ENCODE peak calls at places on chromosome 18, in six cellular contexts. One of them, this sample, is unnamed.

GRCh38 chr18:38944446-38945024 is 1378.9 kb upstream of the CELF4 start:
- DNase-seq in keratinocyte: no peak
- DNase-seq in heart left ventricle: no peak
- DNase-seq in NT2/D1: no peak
- DNase-seq in endodermal cell: peak; percentile 43
- DNase-seq in thoracic aorta: no peak
- DNase-seq in this sample: no peak

GRCh38 chr18:68965817-68966216 is 167.9 kb downstream of the CCDC102B start:
- DNase-seq in keratinocyte: no peak
- DNase-seq in heart left ventricle: no peak
- DNase-seq in NT2/D1: no peak
- DNase-seq in endodermal cell: no peak
- DNase-seq in thoracic aorta: no peak
- DNase-seq in this sample: no peak

GRCh38 chr18:59835656-59836379 is 64.0 kb upstream of the PMAIP1 start:
- DNase-seq in keratinocyte: no peak
- DNase-seq in heart left ventricle: no peak
- DNase-seq in NT2/D1: no peak
- DNase-seq in endodermal cell: peak; percentile 78
- DNase-seq in thoracic aorta: no peak
- DNase-seq in this sample: no peak

GRCh38 chr18:55575949-55576348 is 12.0 kb downstream of the TCF4 start:
- DNase-seq in keratinocyte: no peak
- DNase-seq in heart left ventricle: no peak
- DNase-seq in NT2/D1: no peak
- DNase-seq in endodermal cell: no peak
- DNase-seq in thoracic aorta: no peak
- DNase-seq in this sample: no peak

GRCh38 chr18:27004056-27004829 is 138.7 kb upstream of the AQP4 start:
- DNase-seq in keratinocyte: no peak
- DNase-seq in heart left ventricle: no peak
- DNase-seq in NT2/D1: no peak
- DNase-seq in endodermal cell: no peak
- DNase-seq in thoracic aorta: no peak
- DNase-seq in this sample: no peak

GRCh38 chr18:75214766-75215515 is 4.3 kb downstream of the TSHZ1 start:
- DNase-seq in keratinocyte: no peak
- DNase-seq in heart left ventricle: no peak
- DNase-seq in NT2/D1: no peak
- DNase-seq in endodermal cell: no peak
- DNase-seq in thoracic aorta: no peak
- DNase-seq in this sample: no peak

GRCh38 chr18:22455425-22456150 is 37.9 kb upstream of the CTAGE1 start:
- DNase-seq in keratinocyte: no peak
- DNase-seq in heart left ventricle: no peak
- DNase-seq in NT2/D1: no peak
- DNase-seq in endodermal cell: no peak
- DNase-seq in thoracic aorta: no peak
- DNase-seq in this sample: no peak

GRCh38 chr18:13614701-13615288 is 111.6 kb downstream of the FAM210A start:
- DNase-seq in keratinocyte: no peak
- DNase-seq in heart left ventricle: no peak
- DNase-seq in NT2/D1: no peak
- DNase-seq in endodermal cell: no peak
- DNase-seq in thoracic aorta: no peak
- DNase-seq in this sample: no peak

DNA sequence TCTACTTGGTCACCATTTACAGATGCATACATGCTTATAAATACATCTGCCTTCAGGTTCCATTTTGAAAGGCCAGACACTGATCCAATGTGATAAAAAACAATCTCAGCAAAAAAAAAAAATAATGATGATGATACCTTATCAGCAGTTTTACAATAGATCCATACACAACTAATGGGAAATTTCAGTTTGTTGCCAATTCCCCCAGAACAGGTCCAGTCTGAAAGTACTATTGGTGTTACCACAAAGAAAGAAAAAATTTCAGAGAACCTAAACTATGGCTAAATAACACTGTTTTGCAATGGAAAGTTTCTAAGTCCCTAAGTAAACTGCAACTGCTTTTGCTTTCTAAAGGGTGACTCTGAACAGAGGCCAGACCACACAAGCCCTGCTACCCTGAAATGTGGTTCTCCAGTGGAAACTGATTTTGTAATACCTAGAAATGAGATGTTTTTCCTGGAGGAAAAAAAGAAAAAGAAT is 54.1 kb downstream of the LPIN2 start:
- DNase-seq in keratinocyte: no peak
- DNase-seq in heart left ventricle: no peak
- DNase-seq in NT2/D1: no peak
- DNase-seq in endodermal cell: no peak
- DNase-seq in thoracic aorta: no peak
- DNase-seq in this sample: peak; percentile 22
- H3K36me3 ChIP-seq in keratinocyte: no peaks in the 10 kb centered on the region
- H3K36me3 ChIP-seq in heart left ventricle: peaks cover 11% of the 10 kb centered on the region
- H3K36me3 ChIP-seq in NT2/D1: peaks cover 13% of the 10 kb centered on the region
- H3K36me3 ChIP-seq in endodermal cell: peaks cover 20% of the 10 kb centered on the region
- H3K36me3 ChIP-seq in thoracic aorta: peaks cover 5% of the 10 kb centered on the region
- H3K36me3 ChIP-seq in this sample: no peaks in the 10 kb centered on the region

DNA sequence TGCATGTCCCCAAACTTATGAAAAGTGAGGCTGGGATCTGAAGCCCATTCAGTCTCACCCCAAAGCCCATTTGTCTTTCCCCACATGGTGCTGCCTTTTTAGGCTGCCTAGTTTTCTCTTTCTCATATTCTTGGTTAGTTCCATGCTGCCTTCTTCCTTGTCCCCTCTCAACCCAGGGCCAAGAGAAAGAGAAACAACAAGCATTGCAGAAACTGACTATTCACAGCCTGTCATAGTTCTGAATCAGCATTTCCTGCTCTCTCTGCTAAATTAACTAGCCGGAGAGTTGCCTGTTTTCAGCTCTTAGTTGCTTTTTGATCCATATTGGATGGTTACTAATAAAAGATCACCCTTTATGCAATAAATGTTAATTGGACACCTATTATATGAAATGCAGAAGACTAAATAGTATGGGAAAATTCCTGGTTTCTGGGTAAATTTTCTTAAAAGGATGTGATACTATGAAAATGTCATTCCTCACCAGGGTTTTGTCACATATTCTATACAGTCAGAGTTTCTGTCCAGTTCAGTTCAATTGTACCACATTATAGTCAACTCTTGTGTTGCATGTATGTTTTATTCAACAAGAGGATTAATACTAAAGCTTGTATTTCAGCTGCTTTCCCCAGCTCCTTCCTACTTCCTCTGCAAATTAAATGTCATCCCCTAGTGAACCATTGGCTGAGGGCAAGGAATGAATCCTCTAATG is 246.5 kb downstream of the GALR1 start:
- DNase-seq in keratinocyte: no peak
- DNase-seq in heart left ventricle: no peak
- DNase-seq in NT2/D1: no peak
- DNase-seq in endodermal cell: no peak
- DNase-seq in thoracic aorta: no peak
- DNase-seq in this sample: no peak
- H3K36me3 ChIP-seq in keratinocyte: no peaks in the 10 kb centered on the region
- H3K36me3 ChIP-seq in heart left ventricle: no peaks in the 10 kb centered on the region
- H3K36me3 ChIP-seq in NT2/D1: no peaks in the 10 kb centered on the region
- H3K36me3 ChIP-seq in endodermal cell: no peaks in the 10 kb centered on the region
- H3K36me3 ChIP-seq in thoracic aorta: no peaks in the 10 kb centered on the region
- H3K36me3 ChIP-seq in this sample: no peaks in the 10 kb centered on the region

GRCh38 chr18:12366794-12367193 is 10.2 kb downstream of the AFG3L2 start:
- DNase-seq in keratinocyte: no peak
- DNase-seq in heart left ventricle: no peak
- DNase-seq in NT2/D1: no peak
- DNase-seq in endodermal cell: no peak
- DNase-seq in thoracic aorta: no peak
- DNase-seq in this sample: no peak
- H3K36me3 ChIP-seq in keratinocyte: peaks cover 14% of the 10 kb centered on the region
- H3K36me3 ChIP-seq in heart left ventricle: peaks cover 85% of the 10 kb centered on the region
- H3K36me3 ChIP-seq in NT2/D1: peaks cover 69% of the 10 kb centered on the region
- H3K36me3 ChIP-seq in endodermal cell: peaks cover 78% of the 10 kb centered on the region
- H3K36me3 ChIP-seq in thoracic aorta: peaks cover 32% of the 10 kb centered on the region
- H3K36me3 ChIP-seq in this sample: peaks cover 20% of the 10 kb centered on the region

DNA sequence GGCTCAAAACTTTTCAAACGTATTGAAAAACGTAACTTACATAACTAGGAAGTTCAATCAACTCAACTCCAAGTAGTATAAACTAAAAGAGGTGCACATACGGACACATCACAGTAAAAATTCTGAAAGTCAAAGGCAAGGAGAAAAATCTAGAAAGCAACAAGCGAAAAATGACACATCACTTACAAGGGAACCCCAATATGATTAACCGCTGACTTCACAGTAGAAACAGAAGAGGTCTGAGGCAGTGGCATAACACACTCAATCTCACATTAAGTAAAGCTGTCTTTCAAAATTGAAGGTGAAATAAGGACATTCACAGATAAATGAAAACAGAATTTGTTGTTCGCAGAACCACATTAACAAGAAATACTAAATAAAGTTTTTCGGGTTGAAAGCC is 32.7 kb downstream of the PPP4R1 start:
- DNase-seq in keratinocyte: no peak
- DNase-seq in heart left ventricle: no peak
- DNase-seq in NT2/D1: no peak
- DNase-seq in endodermal cell: no peak
- DNase-seq in thoracic aorta: no peak
- DNase-seq in this sample: no peak
- H3K36me3 ChIP-seq in keratinocyte: peaks cover 14% of the 10 kb centered on the region
- H3K36me3 ChIP-seq in heart left ventricle: peaks cover 95% of the 10 kb centered on the region
- H3K36me3 ChIP-seq in NT2/D1: peaks cover 54% of the 10 kb centered on the region
- H3K36me3 ChIP-seq in endodermal cell: peaks cover 89% of the 10 kb centered on the region
- H3K36me3 ChIP-seq in thoracic aorta: peaks cover 12% of the 10 kb centered on the region
- H3K36me3 ChIP-seq in this sample: peaks cover 6% of the 10 kb centered on the region

GRCh38 chr18:58727776-58728500 is 56.7 kb downstream of the MALT1 start:
- DNase-seq in keratinocyte: no peak
- DNase-seq in heart left ventricle: peak; percentile 58
- DNase-seq in NT2/D1: no peak
- DNase-seq in endodermal cell: no peak
- DNase-seq in thoracic aorta: no peak
- DNase-seq in this sample: peak; percentile 62

GRCh38 chr18:58728719-58729118 is 57.5 kb downstream of the MALT1 start:
- DNase-seq in keratinocyte: no peak
- DNase-seq in heart left ventricle: no peak
- DNase-seq in NT2/D1: no peak
- DNase-seq in endodermal cell: no peak
- DNase-seq in thoracic aorta: no peak
- DNase-seq in this sample: no peak

GRCh38 chr18:58733866-58734265 is 62.6 kb downstream of the MALT1 start:
- DNase-seq in keratinocyte: no peak
- DNase-seq in heart left ventricle: no peak
- DNase-seq in NT2/D1: no peak
- DNase-seq in endodermal cell: no peak
- DNase-seq in thoracic aorta: no peak
- DNase-seq in this sample: no peak

GRCh38 chr18:58732471-58732870 is 61.2 kb downstream of the MALT1 start:
- DNase-seq in keratinocyte: no peak
- DNase-seq in heart left ventricle: no peak
- DNase-seq in NT2/D1: no peak
- DNase-seq in endodermal cell: no peak
- DNase-seq in thoracic aorta: no peak
- DNase-seq in this sample: no peak

DNA sequence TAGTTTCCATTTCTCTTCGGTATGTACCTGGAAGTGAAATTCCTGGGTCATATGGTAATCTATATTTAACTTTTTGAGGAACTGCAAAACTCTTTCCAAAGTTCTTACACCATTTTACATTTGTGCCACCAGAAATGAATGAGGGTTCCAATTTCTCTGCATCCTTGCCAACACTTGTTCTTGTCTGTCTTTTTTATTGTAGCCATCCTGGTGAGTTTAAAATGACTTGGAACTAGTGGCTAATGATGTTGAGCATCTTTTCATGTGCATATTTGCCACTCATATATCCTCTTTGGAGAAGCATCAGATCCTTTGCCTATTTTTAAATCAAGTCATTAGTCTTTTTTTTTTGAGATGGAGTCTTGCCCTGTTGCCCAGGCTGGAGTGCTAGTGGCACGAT is 59.4 kb downstream of the MALT1 start:
- DNase-seq in keratinocyte: no peak
- DNase-seq in heart left ventricle: no peak
- DNase-seq in NT2/D1: no peak
- DNase-seq in endodermal cell: no peak
- DNase-seq in thoracic aorta: no peak
- DNase-seq in this sample: no peak
- H3K36me3 ChIP-seq in keratinocyte: peaks cover 17% of the 10 kb centered on the region
- H3K36me3 ChIP-seq in heart left ventricle: peaks cover 43% of the 10 kb centered on the region
- H3K36me3 ChIP-seq in NT2/D1: peaks cover 43% of the 10 kb centered on the region
- H3K36me3 ChIP-seq in endodermal cell: peaks cover 35% of the 10 kb centered on the region
- H3K36me3 ChIP-seq in thoracic aorta: peaks cover 11% of the 10 kb centered on the region
- H3K36me3 ChIP-seq in this sample: peaks cover 14% of the 10 kb centered on the region

GRCh38 chr18:45930953-45931352 is 36.2 kb downstream of the EPG5 start:
- DNase-seq in keratinocyte: no peak
- DNase-seq in heart left ventricle: peak; percentile 45
- DNase-seq in NT2/D1: no peak
- DNase-seq in endodermal cell: no peak
- DNase-seq in thoracic aorta: no peak
- DNase-seq in this sample: no peak
- H3K36me3 ChIP-seq in keratinocyte: peaks cover 14% of the 10 kb centered on the region
- H3K36me3 ChIP-seq in heart left ventricle: peaks cover 97% of the 10 kb centered on the region
- H3K36me3 ChIP-seq in NT2/D1: peaks cover 24% of the 10 kb centered on the region
- H3K36me3 ChIP-seq in endodermal cell: peaks cover 60% of the 10 kb centered on the region
- H3K36me3 ChIP-seq in thoracic aorta: peaks cover 23% of the 10 kb centered on the region
- H3K36me3 ChIP-seq in this sample: peaks cover 21% of the 10 kb centered on the region

GRCh38 chr18:42082415-42083234 is 127.6 kb downstream of the PIK3C3 start:
- DNase-seq in keratinocyte: no peak
- DNase-seq in heart left ventricle: no peak
- DNase-seq in NT2/D1: no peak
- DNase-seq in endodermal cell: no peak
- DNase-seq in thoracic aorta: no peak
- DNase-seq in this sample: no peak

GRCh38 chr18:42074704-42075103 is 119.7 kb downstream of the PIK3C3 start:
- DNase-seq in keratinocyte: no peak
- DNase-seq in heart left ventricle: no peak
- DNase-seq in NT2/D1: no peak
- DNase-seq in endodermal cell: no peak
- DNase-seq in thoracic aorta: no peak
- DNase-seq in this sample: no peak

GRCh38 chr18:42078711-42079110 is 123.7 kb downstream of the PIK3C3 start:
- DNase-seq in keratinocyte: no peak
- DNase-seq in heart left ventricle: no peak
- DNase-seq in NT2/D1: no peak
- DNase-seq in endodermal cell: no peak
- DNase-seq in thoracic aorta: no peak
- DNase-seq in this sample: no peak
- H3K36me3 ChIP-seq in keratinocyte: peaks cover 4% of the 10 kb centered on the region
- H3K36me3 ChIP-seq in heart left ventricle: peaks cover 90% of the 10 kb centered on the region
- H3K36me3 ChIP-seq in NT2/D1: peaks cover 4% of the 10 kb centered on the region
- H3K36me3 ChIP-seq in endodermal cell: peaks cover 54% of the 10 kb centered on the region
- H3K36me3 ChIP-seq in thoracic aorta: peaks cover 22% of the 10 kb centered on the region
- H3K36me3 ChIP-seq in this sample: no peaks in the 10 kb centered on the region

This sample was measured in thyroid gland.